ENCODE peak calls at places on chromosomes 13 and 19, in eight cellular contexts. N, T, M, C, Z, U, A and Q are unnamed samples.

GRCh38 chr13:44237276-44237767 is 136.3 kb upstream of the SERP2 start:
- DNase-seq in A (no peak), T (peak), N (no peak), U (no peak), M (peak), C (no peak), Z (no peak), Q (no peak)

GRCh38 chr13:105033999-105034398 is 1501.5 kb downstream of the EFNB2 start:
- DNase-seq in A (no peak), N (no peak), M (no peak), C (no peak), U (no peak), T (no peak), Z (no peak), Q (no peak)

GRCh38 chr19:42032428-42032827 is 37.6 kb downstream of the GRIK5 start:
- DNase-seq in T (no peak), A (no peak), U (no peak), C (peak), Z (peak), N (peak), M (no peak), Q (peak)

GRCh38 chr19:3061214-3062161 is 807 bp downstream of the TLE5 start:
- DNase-seq in T (peak), C (no peak), M (peak), N (peak), U (peak), A (peak), Z (no peak), Q (no peak)

GRCh38 chr19:42928896-42929295 is 8.1 kb downstream of the PSG7 start:
- DNase-seq in Z (no peak), T (no peak), U (no peak), C (no peak), A (no peak), M (no peak), N (no peak), Q (no peak)

GRCh38 chr19:14562660-14563589 is 8.9 kb downstream of the NDUFB7 start:
- DNase-seq in A (no peak), T (no peak), U (no peak), N (no peak), C (no peak), M (no peak), Z (no peak), Q (no peak)

GRCh38 chr13:25406377-25406776 is 34.6 kb downstream of the ATP8A2 start:
- DNase-seq in M (peak), T (no peak), U (no peak), N (no peak), C (peak), A (no peak), Z (no peak), Q (peak)

GRCh38 chr13:93878675-93879074 is 600.8 kb downstream of the DCT start:
- DNase-seq in N (no peak), T (no peak), M (no peak), Z (no peak), U (no peak), C (no peak), A (no peak), Q (no peak)

GRCh38 chr13:39130298-39130697 is 92.0 kb downstream of the NHLRC3 start:
- DNase-seq in Z (no peak), N (no peak), A (no peak), U (no peak), M (no peak), C (no peak), T (no peak), Q (no peak)